ENCODE peak calls at places on chromosomes 11 and 22, in nine cellular contexts. One of them, this sample, is unnamed.

GRCh38 chr11:13382751-13383150 is 80.3 kb downstream of the BTBD10 start:
- DNase-seq in mesothelial cell of epicardium: no peak
- DNase-seq in AG09309: no peak
- DNase-seq in cardiac fibroblast: no peak
- DNase-seq in IMR-90: no peak
- DNase-seq in A673: no peak
- DNase-seq in CD4-positive, alpha-beta T cell: no peak
- DNase-seq in A549: no peak
- DNase-seq in epithelial cell of esophagus: no peak
- DNase-seq in this sample: no peak

GRCh38 chr22:36701166-36701713 is 2.3 kb downstream of the CACNG2 start:
- DNase-seq in mesothelial cell of epicardium: no peak
- DNase-seq in IMR-90: no peak
- DNase-seq in epithelial cell of esophagus: no peak
- DNase-seq in CD4-positive, alpha-beta T cell: no peak
- DNase-seq in AG09309: no peak
- DNase-seq in A673: no peak
- DNase-seq in cardiac fibroblast: no peak
- DNase-seq in A549: no peak
- DNase-seq in this sample: no peak

GRCh38 chr22:47213571-47214230 is 451.3 kb downstream of the TBC1D22A start:
- DNase-seq in IMR-90: no peak
- DNase-seq in AG09309: no peak
- DNase-seq in mesothelial cell of epicardium: peak
- DNase-seq in A549: peak
- DNase-seq in cardiac fibroblast: peak
- DNase-seq in CD4-positive, alpha-beta T cell: peak
- DNase-seq in epithelial cell of esophagus: no peak
- DNase-seq in A673: peak
- DNase-seq in this sample: no peak

GRCh38 chr11:20364412-20364792 is 888 bp downstream of the HTATIP2 start:
- DNase-seq in IMR-90: no peak
- DNase-seq in AG09309: no peak
- DNase-seq in epithelial cell of esophagus: no peak
- DNase-seq in A673: no peak
- DNase-seq in cardiac fibroblast: peak
- DNase-seq in mesothelial cell of epicardium: no peak
- DNase-seq in A549: peak
- DNase-seq in CD4-positive, alpha-beta T cell: no peak
- DNase-seq in this sample: no peak

GRCh38 chr22:23847991-23848864 is 9.4 kb upstream of the DERL3 start:
- DNase-seq in A673: no peak
- DNase-seq in CD4-positive, alpha-beta T cell: no peak
- DNase-seq in A549: no peak
- DNase-seq in IMR-90: no peak
- DNase-seq in cardiac fibroblast: no peak
- DNase-seq in mesothelial cell of epicardium: no peak
- DNase-seq in AG09309: no peak
- DNase-seq in epithelial cell of esophagus: no peak
- DNase-seq in this sample: no peak

GRCh38 chr22:48784701-48785503 is 1042.8 kb downstream of the BRD1 start:
- DNase-seq in A673: no peak
- DNase-seq in A549: no peak
- DNase-seq in IMR-90: no peak
- DNase-seq in mesothelial cell of epicardium: no peak
- DNase-seq in epithelial cell of esophagus: no peak
- DNase-seq in cardiac fibroblast: no peak
- DNase-seq in CD4-positive, alpha-beta T cell: no peak
- DNase-seq in AG09309: no peak
- DNase-seq in this sample: no peak

GRCh38 chr11:13168281-13168680 is 109.3 kb upstream of the BMAL1 start:
- DNase-seq in AG09309: no peak
- DNase-seq in IMR-90: no peak
- DNase-seq in A549: no peak
- DNase-seq in mesothelial cell of epicardium: no peak
- DNase-seq in cardiac fibroblast: peak
- DNase-seq in CD4-positive, alpha-beta T cell: no peak
- DNase-seq in A673: no peak
- DNase-seq in epithelial cell of esophagus: peak
- DNase-seq in this sample: no peak

GRCh38 chr11:62554377-62554776 is 7.8 kb upstream of the AHNAK start:
- DNase-seq in CD4-positive, alpha-beta T cell: no peak
- DNase-seq in mesothelial cell of epicardium: no peak
- DNase-seq in cardiac fibroblast: no peak
- DNase-seq in AG09309: no peak
- DNase-seq in epithelial cell of esophagus: no peak
- DNase-seq in A673: no peak
- DNase-seq in IMR-90: no peak
- DNase-seq in A549: no peak
- DNase-seq in this sample: no peak

GRCh38 chr22:50739894-50740293 is 1.9 kb downstream of the ACR start:
- DNase-seq in A673: no peak
- DNase-seq in CD4-positive, alpha-beta T cell: no peak
- DNase-seq in AG09309: no peak
- DNase-seq in A549: no peak
- DNase-seq in mesothelial cell of epicardium: no peak
- DNase-seq in epithelial cell of esophagus: no peak
- DNase-seq in IMR-90: no peak
- DNase-seq in cardiac fibroblast: no peak
- DNase-seq in this sample: no peak

GRCh38 chr11:132448334-132448995 is 1078.0 kb downstream of the NTM start:
- DNase-seq in cardiac fibroblast: no peak
- DNase-seq in epithelial cell of esophagus: no peak
- DNase-seq in A549: no peak
- DNase-seq in AG09309: no peak
- DNase-seq in IMR-90: no peak
- DNase-seq in mesothelial cell of epicardium: no peak
- DNase-seq in CD4-positive, alpha-beta T cell: no peak
- DNase-seq in A673: no peak
- DNase-seq in this sample: no peak

GRCh38 chr11:33753304-33753703 is 17.1 kb upstream of the CD59 start:
- DNase-seq in AG09309: no peak
- DNase-seq in cardiac fibroblast: peak
- DNase-seq in CD4-positive, alpha-beta T cell: no peak
- DNase-seq in mesothelial cell of epicardium: no peak
- DNase-seq in A673: no peak
- DNase-seq in epithelial cell of esophagus: no peak
- DNase-seq in IMR-90: peak
- DNase-seq in A549: no peak
- DNase-seq in this sample: no peak

GRCh38 chr22:17919276-17920144 is 104.9 kb downstream of the MICAL3 start:
- DNase-seq in AG09309: no peak
- DNase-seq in IMR-90: no peak
- DNase-seq in mesothelial cell of epicardium: no peak
- DNase-seq in epithelial cell of esophagus: no peak
- DNase-seq in cardiac fibroblast: no peak
- DNase-seq in A549: no peak
- DNase-seq in CD4-positive, alpha-beta T cell: no peak
- DNase-seq in A673: no peak
- DNase-seq in this sample: no peak

DNA sequence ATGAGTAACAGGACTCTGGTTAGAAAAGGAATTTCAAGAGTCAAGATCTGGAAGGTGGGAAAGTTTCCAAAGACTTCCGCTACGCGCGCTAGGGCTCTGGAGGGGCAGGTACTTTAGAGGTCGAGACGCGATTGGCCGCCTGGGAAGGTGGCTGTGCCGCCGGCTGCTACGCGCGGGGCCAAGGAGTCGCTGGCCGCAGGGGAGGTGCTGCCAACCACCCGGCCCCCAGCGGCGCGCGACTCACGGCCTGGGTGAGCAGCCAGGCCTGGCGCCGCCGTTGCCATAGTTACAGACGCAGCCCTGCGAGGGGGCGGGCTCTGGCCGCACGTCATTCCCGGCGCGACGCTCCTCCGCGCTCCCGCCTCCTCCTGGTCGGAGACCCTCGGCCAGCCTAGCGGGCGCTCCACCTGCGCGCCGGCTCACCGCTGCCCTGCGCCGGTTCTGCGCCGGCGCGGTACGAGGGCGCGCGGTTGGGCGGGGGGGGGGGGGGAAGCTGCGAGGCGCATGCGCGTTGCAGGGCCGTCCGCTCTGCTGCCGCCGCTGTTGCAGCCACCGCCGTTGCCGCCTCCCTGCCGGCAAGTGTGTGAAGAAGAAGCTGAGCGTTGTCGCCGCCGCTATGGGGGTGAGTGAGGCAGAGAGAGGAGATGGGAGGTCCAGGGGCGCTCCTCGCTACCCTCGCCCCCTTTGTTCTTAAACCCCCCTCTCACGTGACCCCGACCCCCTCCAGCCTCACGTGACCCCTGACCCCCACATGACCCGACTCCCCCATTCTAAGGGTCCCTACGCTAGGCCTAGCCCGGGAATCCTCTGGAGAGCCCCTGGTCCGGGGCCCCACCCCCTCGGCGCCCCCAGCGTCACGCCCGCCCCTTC is at the start of gene NAA40:
- DNase-seq in cardiac fibroblast: peak
- DNase-seq in IMR-90: peak
- DNase-seq in epithelial cell of esophagus: peak
- DNase-seq in AG09309: peak
- DNase-seq in A549: peak
- DNase-seq in A673: peak
- DNase-seq in CD4-positive, alpha-beta T cell: peak
- DNase-seq in mesothelial cell of epicardium: peak
- DNase-seq in this sample: peak
- TF ChIP-seq CTCF in cardiac fibroblast: no peak
- TF ChIP-seq CTCF in IMR-90: peak
- TF ChIP-seq CTCF in epithelial cell of esophagus: no peak
- TF ChIP-seq CTCF in AG09309: no peak
- TF ChIP-seq CTCF in A549: no peak
- TF ChIP-seq CTCF in A673: no peak
- TF ChIP-seq CTCF in CD4-positive, alpha-beta T cell: peak
- TF ChIP-seq CTCF in mesothelial cell of epicardium: no peak
- TF ChIP-seq CTCF in this sample: no peak

GRCh38 chr11:122102426-122102825 is 13.6 kb downstream of the BLID start:
- DNase-seq in A673: no peak
- DNase-seq in epithelial cell of esophagus: no peak
- DNase-seq in CD4-positive, alpha-beta T cell: no peak
- DNase-seq in A549: no peak
- DNase-seq in AG09309: no peak
- DNase-seq in cardiac fibroblast: no peak
- DNase-seq in IMR-90: peak
- DNase-seq in mesothelial cell of epicardium: no peak
- DNase-seq in this sample: no peak

GRCh38 chr11:122100222-122101080 is 15.6 kb downstream of the BLID start:
- DNase-seq in CD4-positive, alpha-beta T cell: no peak
- DNase-seq in A549: no peak
- DNase-seq in cardiac fibroblast: peak
- DNase-seq in epithelial cell of esophagus: peak
- DNase-seq in IMR-90: peak
- DNase-seq in A673: peak
- DNase-seq in AG09309: no peak
- DNase-seq in mesothelial cell of epicardium: peak
- DNase-seq in this sample: peak

GRCh38 chr11:122103366-122103765 is 12.6 kb downstream of the BLID start:
- DNase-seq in IMR-90: peak
- DNase-seq in cardiac fibroblast: no peak
- DNase-seq in CD4-positive, alpha-beta T cell: no peak
- DNase-seq in AG09309: no peak
- DNase-seq in A549: no peak
- DNase-seq in A673: no peak
- DNase-seq in mesothelial cell of epicardium: no peak
- DNase-seq in epithelial cell of esophagus: peak
- DNase-seq in this sample: no peak

GRCh38 chr11:122099345-122100045 is 16.5 kb downstream of the BLID start:
- DNase-seq in A549: no peak
- DNase-seq in mesothelial cell of epicardium: no peak
- DNase-seq in A673: peak
- DNase-seq in CD4-positive, alpha-beta T cell: no peak
- DNase-seq in epithelial cell of esophagus: peak
- DNase-seq in AG09309: no peak
- DNase-seq in cardiac fibroblast: peak
- DNase-seq in IMR-90: peak
- DNase-seq in this sample: no peak

DNA sequence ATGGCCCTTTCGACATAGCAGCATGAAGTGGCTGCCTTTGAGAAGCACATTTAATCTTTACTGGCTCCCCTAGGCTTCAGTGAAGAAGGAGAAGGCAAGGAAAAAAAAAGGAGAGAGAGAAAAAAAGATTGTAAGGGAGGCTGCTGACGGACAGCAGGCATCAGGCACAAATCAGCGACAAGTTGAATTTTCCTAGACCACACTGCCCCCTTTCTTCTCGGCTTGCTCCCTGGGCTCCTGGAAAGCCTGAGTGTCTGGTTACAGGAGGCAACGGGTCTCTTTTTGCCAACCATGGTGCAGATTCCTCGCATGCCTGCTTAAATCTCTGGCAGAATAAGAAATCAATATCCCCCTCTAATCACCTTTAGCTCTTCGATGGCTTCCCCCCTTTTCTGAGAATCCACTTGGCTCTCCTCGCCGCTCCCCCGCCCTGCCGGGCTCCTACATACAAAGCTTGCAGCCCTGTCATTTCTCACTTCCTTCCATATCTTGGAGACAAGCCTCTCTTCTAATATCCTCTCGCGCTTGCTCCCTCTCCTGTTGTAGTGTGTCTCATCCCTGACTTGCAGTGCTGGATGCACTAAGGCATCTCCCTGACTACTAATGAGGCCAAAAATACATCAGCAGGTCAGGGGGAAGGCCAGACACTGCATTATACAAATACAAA is 14.3 kb downstream of the BLID start:
- DNase-seq in cardiac fibroblast: peak
- DNase-seq in CD4-positive, alpha-beta T cell: no peak
- DNase-seq in A549: no peak
- DNase-seq in epithelial cell of esophagus: peak
- DNase-seq in mesothelial cell of epicardium: peak
- DNase-seq in IMR-90: peak
- DNase-seq in AG09309: peak
- DNase-seq in A673: peak
- DNase-seq in this sample: peak
- TF ChIP-seq CTCF in cardiac fibroblast: peak
- TF ChIP-seq CTCF in CD4-positive, alpha-beta T cell: no peak
- TF ChIP-seq CTCF in A549: no peak
- TF ChIP-seq CTCF in epithelial cell of esophagus: peak
- TF ChIP-seq CTCF in mesothelial cell of epicardium: no peak
- TF ChIP-seq CTCF in IMR-90: peak
- TF ChIP-seq CTCF in AG09309: peak
- TF ChIP-seq CTCF in A673: peak
- TF ChIP-seq CTCF in this sample: peak

DNA sequence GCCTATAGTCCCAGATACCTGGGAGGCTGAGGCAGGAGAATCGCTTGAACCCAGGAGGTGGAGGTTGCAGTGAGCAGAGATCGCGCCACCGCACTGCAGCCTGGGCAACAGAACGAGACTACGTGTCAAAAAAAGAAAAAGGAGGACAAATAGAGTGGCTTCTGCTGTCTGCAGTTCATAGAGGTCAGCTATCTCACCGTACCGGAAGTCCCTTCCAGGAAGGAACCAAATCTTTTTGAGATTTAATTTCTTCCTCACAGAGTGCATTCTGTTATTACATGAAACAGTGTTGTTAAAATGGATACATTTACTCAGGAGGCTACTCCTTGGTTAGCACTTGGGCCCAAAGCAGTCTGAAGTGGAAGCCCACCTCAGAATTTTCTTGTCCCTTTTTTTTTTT is 33.4 kb downstream of the FAM118A start:
- DNase-seq in cardiac fibroblast: no peak
- DNase-seq in A673: no peak
- DNase-seq in A549: no peak
- DNase-seq in CD4-positive, alpha-beta T cell: no peak
- DNase-seq in epithelial cell of esophagus: no peak
- DNase-seq in IMR-90: no peak
- DNase-seq in mesothelial cell of epicardium: no peak
- DNase-seq in AG09309: no peak
- DNase-seq in this sample: no peak
- TF ChIP-seq CTCF in cardiac fibroblast: no peak
- TF ChIP-seq CTCF in A673: no peak
- TF ChIP-seq CTCF in A549: no peak
- TF ChIP-seq CTCF in CD4-positive, alpha-beta T cell: no peak
- TF ChIP-seq CTCF in epithelial cell of esophagus: no peak
- TF ChIP-seq CTCF in IMR-90: no peak
- TF ChIP-seq CTCF in mesothelial cell of epicardium: no peak
- TF ChIP-seq CTCF in AG09309: no peak
- TF ChIP-seq CTCF in this sample: no peak

GRCh38 chr11:10847960-10848860 is 9.6 kb downstream of the ZBED5 start:
- DNase-seq in AG09309: no peak
- DNase-seq in epithelial cell of esophagus: no peak
- DNase-seq in CD4-positive, alpha-beta T cell: no peak
- DNase-seq in IMR-90: no peak
- DNase-seq in A549: no peak
- DNase-seq in A673: no peak
- DNase-seq in cardiac fibroblast: no peak
- DNase-seq in mesothelial cell of epicardium: no peak
- DNase-seq in this sample: no peak
- TF ChIP-seq CTCF in AG09309: no peak
- TF ChIP-seq CTCF in epithelial cell of esophagus: no peak
- TF ChIP-seq CTCF in CD4-positive, alpha-beta T cell: no peak
- TF ChIP-seq CTCF in IMR-90: no peak
- TF ChIP-seq CTCF in A549: no peak
- TF ChIP-seq CTCF in A673: no peak
- TF ChIP-seq CTCF in cardiac fibroblast: no peak
- TF ChIP-seq CTCF in mesothelial cell of epicardium: no peak
- TF ChIP-seq CTCF in this sample: no peak